ENCODE peak calls at places on chromosomes 7 and 10, in four cellular contexts. E is stomach, K is uterus, X is HFFc6. Y is an unnamed sample.

GRCh38 chr7:102028206-102028826 is 210.9 kb downstream of the CUX1 start:
- DNase-seq in E (no peak), K (no peak), X (no peak), Y (no peak)

GRCh38 chr7:81299711-81300110 is 380.9 kb upstream of the SEMA3C start:
- DNase-seq in E (no peak), K (no peak), X (no peak), Y (no peak)

GRCh38 chr7:821688-822087 is 10.6 kb upstream of the SUN1 start:
- DNase-seq in E (no peak), K (no peak), X (no peak), Y (no peak)

GRCh38 chr7:99788554-99788953 is 4.6 kb upstream of the CYP3A4 start:
- DNase-seq in E (no peak), K (no peak), X (no peak), Y (no peak)

GRCh38 chr7:88317422-88317821 is 10.7 kb upstream of the STEAP4 start:
- DNase-seq in E (no peak), K (no peak), X (no peak), Y (no peak)

GRCh38 chr10:33337335-33337854 is 2.9 kb upstream of the NRP1 start:
- DNase-seq in E (no peak), K (no peak), X (peak), Y (no peak)

GRCh38 chr10:132061030-132061429 is 4.7 kb upstream of the JAKMIP3 start:
- DNase-seq in E (peak), K (no peak), X (no peak), Y (no peak)

GRCh38 chr7:86943447-86943846 is 116.0 kb downstream of the ELAPOR2 start:
- DNase-seq in E (no peak), K (no peak), X (no peak), Y (no peak)

GRCh38 chr10:79434816-79435215 is 10.6 kb downstream of the ZCCHC24 start:
- DNase-seq in E (no peak), K (peak), X (peak), Y (no peak)

GRCh38 chr7:110857106-110857505 is 233.8 kb upstream of the LRRN3 start:
- DNase-seq in E (no peak), K (no peak), X (no peak), Y (no peak)

GRCh38 chr10:99930731-99931550 is 78.8 kb downstream of the DNMBP start:
- DNase-seq in E (peak), K (no peak), X (no peak), Y (no peak)

GRCh38 chr10:69071610-69072009 is 16.3 kb upstream of the SRGN start:
- DNase-seq in E (no peak), K (no peak), X (no peak), Y (no peak)

GRCh38 chr7:17998692-17999091 is 29.0 kb downstream of the PRPS1L1 start:
- DNase-seq in E (no peak), K (no peak), X (no peak), Y (no peak)

GRCh38 chr10:51176976-51177690 is 102.8 kb downstream of the PRKG1 start:
- DNase-seq in E (no peak), K (no peak), X (peak), Y (no peak)

GRCh38 chr10:94129393-94130130 is 135.8 kb downstream of the PLCE1 start:
- DNase-seq in E (no peak), K (no peak), X (peak), Y (no peak)

GRCh38 chr7:100489824-100490223 is 6.1 kb downstream of the NYAP1 start:
- DNase-seq in E (peak), K (peak), X (peak), Y (peak)

GRCh38 chr10:33189373-33189772 is 145.1 kb downstream of the NRP1 start:
- DNase-seq in E (no peak), K (no peak), X (no peak), Y (no peak)

GRCh38 chr10:101612872-101613271 is 24.8 kb downstream of the DPCD start:
- DNase-seq in E (no peak), K (no peak), X (no peak), Y (peak)

GRCh38 chr7:68888971-68889385 is 709.3 kb upstream of the AUTS2 start:
- DNase-seq in E (no peak), K (no peak), X (no peak), Y (no peak)

GRCh38 chr10:10007972-10008371 is 1009.7 kb upstream of the CELF2 start:
- DNase-seq in E (no peak), K (no peak), X (no peak), Y (no peak)

GRCh38 chr7:49866910-49867309 is 93.5 kb downstream of the VWC2 start:
- DNase-seq in E (no peak), K (no peak), X (no peak), Y (no peak)

GRCh38 chr7:108561047-108561619 is 8.4 kb downstream of the THAP5 start:
- DNase-seq in E (no peak), K (no peak), X (peak), Y (no peak)

GRCh38 chr10:25112016-25112415 is 62.8 kb upstream of the GPR158 start:
- DNase-seq in E (no peak), K (no peak), X (no peak), Y (no peak)

GRCh38 chr7:91089382-91089963 is 174.8 kb upstream of the FZD1 start:
- DNase-seq in E (no peak), K (no peak), X (no peak), Y (no peak)

GRCh38 chr7:150845471-150845870 is 6.8 kb upstream of the AOC1 start:
- DNase-seq in E (no peak), K (no peak), X (no peak), Y (no peak)

GRCh38 chr7:150969483-150969874 is 8.6 kb downstream of the KCNH2 start:
- DNase-seq in E (no peak), K (no peak), X (no peak), Y (no peak)

GRCh38 chr10:69318997-69319727 is 40.9 kb downstream of the HK1 start:
- DNase-seq in E (peak), K (peak), X (peak), Y (no peak)

GRCh38 chr7:107579881-107580715 is at the start of gene BCAP29:
- DNase-seq in E (peak), K (peak), X (peak), Y (no peak)

GRCh38 chr7:143416565-143417149 is 8.0 kb upstream of the EPHA1 start:
- DNase-seq in E (no peak), K (no peak), X (peak), Y (no peak)

GRCh38 chr10:63094405-63094804 is 38.7 kb upstream of the NRBF2 start:
- DNase-seq in E (no peak), K (no peak), X (no peak), Y (no peak)

GRCh38 chr7:111083423-111083822 is 7.5 kb upstream of the LRRN3 start:
- DNase-seq in E (no peak), K (no peak), X (no peak), Y (no peak)

GRCh38 chr7:132092106-132092505 is 484.2 kb downstream of the PLXNA4 start:
- DNase-seq in E (no peak), K (no peak), X (no peak), Y (no peak)

GRCh38 chr10:93515071-93515962 is 18.9 kb downstream of the CEP55 start:
- DNase-seq in E (no peak), K (no peak), X (no peak), Y (no peak)

GRCh38 chr7:43294080-43294630 is 181.7 kb downstream of the HECW1 start:
- DNase-seq in E (no peak), K (peak), X (peak), Y (no peak)

GRCh38 chr10:85667638-85668233 is 698.9 kb downstream of the GRID1 start:
- DNase-seq in E (no peak), K (no peak), X (no peak), Y (no peak)

GRCh38 chr7:50475340-50475739 is 25.2 kb upstream of the FIGNL1 start:
- DNase-seq in E (no peak), K (no peak), X (no peak), Y (no peak)

GRCh38 chr10:79019961-79020491 is 48.7 kb upstream of the ZMIZ1 start:
- DNase-seq in E (peak), K (peak), X (no peak), Y (no peak)

GRCh38 chr10:117541909-117542705 is 439 bp upstream of the EMX2 start:
- DNase-seq in E (no peak), K (peak), X (no peak), Y (no peak)

GRCh38 chr7:158134824-158135223 is 452.8 kb downstream of the PTPRN2 start:
- DNase-seq in E (no peak), K (no peak), X (no peak), Y (no peak)

GRCh38 chr7:85159003-85159402 is 27.9 kb downstream of the SEMA3D start:
- DNase-seq in E (no peak), K (no peak), X (no peak), Y (no peak)

GRCh38 chr7:85160223-85160622 is 26.6 kb downstream of the SEMA3D start:
- DNase-seq in E (no peak), K (no peak), X (peak), Y (no peak)

GRCh38 chr7:85167636-85168035 is 19.2 kb downstream of the SEMA3D start:
- DNase-seq in E (no peak), K (no peak), X (no peak), Y (no peak)

GRCh38 chr7:85165263-85165662 is 21.6 kb downstream of the SEMA3D start:
- DNase-seq in E (no peak), K (no peak), X (no peak), Y (no peak)

DNA sequence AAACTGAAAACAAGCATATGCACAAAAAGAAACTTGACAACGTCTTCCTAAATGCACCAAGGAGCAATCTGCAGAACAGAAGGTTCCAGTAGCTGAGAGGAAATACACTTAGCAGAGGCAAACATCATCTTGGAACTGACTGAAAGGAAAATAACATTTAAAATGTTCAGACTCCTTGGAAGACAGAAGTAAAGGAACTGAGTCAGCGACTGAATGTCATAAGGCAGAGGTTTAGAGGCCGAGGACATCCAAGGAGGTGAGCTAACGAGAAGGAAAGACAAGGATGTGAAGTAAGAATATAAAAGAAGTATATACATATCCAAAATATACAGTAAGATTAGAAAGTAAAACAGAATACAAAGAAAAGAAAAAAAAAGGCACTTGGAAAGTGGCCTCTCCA is 24.1 kb downstream of the SEMA3D start:
- DNase-seq in E (no peak), K (no peak), X (no peak), Y (no peak)
- TF ChIP-seq CTCF in E (no peak), K (no peak), X (no peak), Y (no peak)

DNA sequence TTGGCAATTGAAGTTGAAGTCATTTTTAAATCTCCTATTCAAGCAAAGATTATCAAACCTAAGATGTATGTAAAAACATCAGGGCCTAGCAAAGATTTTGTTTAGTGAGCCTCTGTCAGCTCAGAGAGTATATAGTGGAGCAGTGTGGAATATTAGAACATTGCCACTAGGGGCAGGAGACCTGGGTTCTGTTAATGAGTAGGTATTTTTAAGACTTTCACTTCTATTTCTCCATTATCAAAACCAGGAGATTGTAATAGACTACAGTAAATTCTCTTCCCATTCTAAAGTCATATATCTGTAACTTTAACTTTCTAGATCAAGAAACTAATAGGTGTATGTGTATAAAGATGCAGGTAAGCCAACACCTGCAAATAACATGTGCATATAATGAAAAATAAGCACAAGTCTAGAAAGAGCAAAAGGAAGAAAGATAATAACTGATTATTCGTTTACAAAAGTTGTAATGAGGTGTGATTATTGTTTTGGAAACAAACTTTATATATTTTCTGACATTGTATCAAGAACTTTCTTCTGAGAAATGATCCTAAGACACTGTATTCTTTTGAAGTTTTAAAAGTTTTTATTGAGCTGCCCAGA is 64.4 kb downstream of the KCND2 start:
- DNase-seq in E (no peak), K (no peak), X (no peak), Y (no peak)
- TF ChIP-seq CTCF in E (no peak), K (peak), X (peak), Y (peak)

GRCh38 chr10:115141254-115141653 is 48.1 kb downstream of the ATRNL1 start:
- DNase-seq in E (no peak), K (no peak), X (peak), Y (no peak)
- TF ChIP-seq CTCF in E (no peak), K (peak), X (peak), Y (peak)

GRCh38 chr10:84008878-84009277 is 130.4 kb upstream of the GHITM start:
- DNase-seq in E (no peak), K (no peak), X (no peak), Y (no peak)
- TF ChIP-seq CTCF in E (no peak), K (no peak), X (peak), Y (peak)

DNA sequence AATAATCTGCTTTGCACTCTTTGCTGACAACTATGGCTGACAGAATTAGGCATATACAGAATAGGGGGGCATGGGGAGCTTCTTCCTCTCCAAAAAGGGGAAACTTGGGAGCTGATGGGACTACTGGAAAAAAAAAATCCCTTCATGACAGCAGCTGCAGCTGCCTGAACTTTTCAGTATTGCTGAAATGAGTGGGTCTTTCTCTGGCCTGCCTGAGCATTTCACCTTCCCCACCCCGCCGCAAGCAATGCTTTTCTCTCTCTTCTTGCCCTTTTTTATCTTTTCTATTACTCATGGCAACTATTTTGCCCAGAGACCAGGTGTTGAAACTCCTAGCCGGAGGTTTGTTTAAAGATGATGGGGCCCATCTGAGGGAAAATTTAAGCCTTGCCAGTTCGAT is 244.9 kb downstream of the SEMA3D start:
- DNase-seq in E (no peak), K (no peak), X (no peak), Y (no peak)
- TF ChIP-seq CTCF in E (no peak), K (no peak), X (no peak), Y (no peak)

GRCh38 chr7:117381357-117381756 is 45.9 kb downstream of the ASZ1 start:
- DNase-seq in E (no peak), K (no peak), X (no peak), Y (no peak)
- TF ChIP-seq CTCF in E (no peak), K (no peak), X (peak), Y (no peak)

GRCh38 chr7:139720705-139721231 is 57.0 kb downstream of the HIPK2 start:
- DNase-seq in E (peak), K (no peak), X (peak), Y (no peak)

GRCh38 chr7:139721417-139721816 is 56.4 kb downstream of the HIPK2 start:
- DNase-seq in E (no peak), K (no peak), X (no peak), Y (no peak)

GRCh38 chr7:139718859-139719258 is 58.9 kb downstream of the HIPK2 start:
- DNase-seq in E (no peak), K (no peak), X (no peak), Y (no peak)

GRCh38 chr7:139721844-139722243 is 56.0 kb downstream of the HIPK2 start:
- DNase-seq in E (no peak), K (no peak), X (no peak), Y (no peak)

GRCh38 chr7:139720186-139720585 is 57.6 kb downstream of the HIPK2 start:
- DNase-seq in E (no peak), K (no peak), X (no peak), Y (no peak)
- TF ChIP-seq CTCF in E (no peak), K (no peak), X (no peak), Y (no peak)

GRCh38 chr10:115171392-115171960 is 78.3 kb downstream of the ATRNL1 start:
- DNase-seq in E (no peak), K (no peak), X (no peak), Y (no peak)
- TF ChIP-seq CTCF in E (no peak), K (peak), X (peak), Y (peak)

GRCh38 chr7:47759056-47759706 is 177.3 kb upstream of the TNS3 start:
- DNase-seq in E (no peak), K (no peak), X (no peak), Y (no peak)
- TF ChIP-seq CTCF in E (no peak), K (no peak), X (peak), Y (no peak)